ENCODE peak calls at places on chromosomes 7 and 10, in five cellular contexts. G is Daoy, U is HCEC 1CT, W is WERI-Rb-1, P is GOT3. Q is an unnamed sample.

GRCh38 chr10:86073199-86073977 is 293.2 kb downstream of the GRID1 start:
- DNase-seq in W (no peak), G (no peak), P (no peak), U (no peak), Q (no peak)

GRCh38 chr7:36127075-36127740 is 25.8 kb upstream of the EEPD1 start:
- DNase-seq in U (peak), G (no peak), P (no peak), W (no peak), Q (peak)

GRCh38 chr7:2710901-2711551 is 23.0 kb downstream of the AMZ1 start:
- DNase-seq in G (no peak), W (no peak), U (no peak), P (no peak), Q (peak)

GRCh38 chr10:80541144-80541750 is 3.5 kb downstream of the SH2D4B start:
- DNase-seq in W (no peak), G (no peak), P (no peak), U (no peak), Q (no peak)

GRCh38 chr10:86706401-86706841 is 38.1 kb downstream of the LDB3 start:
- DNase-seq in P (no peak), W (no peak), U (no peak), G (no peak), Q (no peak)

GRCh38 chr10:90274721-90275468 is 573.5 kb downstream of the KIF20B start:
- DNase-seq in P (no peak), W (no peak), G (no peak), U (peak), Q (peak)

GRCh38 chr7:158585721-158586498 is 1.7 kb downstream of the PTPRN2 start:
- DNase-seq in W (no peak), P (no peak), G (no peak), U (no peak), Q (no peak)

GRCh38 chr7:91212592-91212991 is 51.6 kb upstream of the FZD1 start:
- DNase-seq in G (no peak), W (peak), P (no peak), U (no peak), Q (peak)

GRCh38 chr10:12348870-12349627 is at the start of gene CAMK1D:
- DNase-seq in W (peak), P (peak), U (peak), G (peak), Q (peak)

GRCh38 chr10:126135939-126136595 is 239.7 kb downstream of the FANK1 start:
- DNase-seq in W (no peak), P (no peak), U (no peak), G (no peak), Q (no peak)

GRCh38 chr7:101546308-101546936 is 82.7 kb downstream of the MYL10 start:
- DNase-seq in W (peak), P (no peak), G (no peak), U (no peak), Q (no peak)

GRCh38 chr10:22607261-22607660 is 107.1 kb downstream of the PIP4K2A start:
- DNase-seq in P (no peak), W (no peak), G (no peak), U (no peak), Q (no peak)

GRCh38 chr7:74449809-74450397 is 3.8 kb upstream of the GTF2IRD1 start:
- DNase-seq in G (peak), W (peak), U (peak), P (no peak), Q (peak)

GRCh38 chr7:17941171-17941490 is 837 bp upstream of the SNX13 start:
- DNase-seq in U (no peak), P (no peak), W (no peak), G (no peak), Q (peak)

GRCh38 chr10:21363087-21363752 is 162.3 kb downstream of the SKIDA1 start:
- DNase-seq in W (no peak), U (no peak), P (no peak), G (no peak), Q (no peak)

GRCh38 chr10:123398180-123398591 is 244.0 kb downstream of the BUB3 start:
- DNase-seq in G (no peak), W (no peak), P (no peak), U (no peak), Q (no peak)

GRCh38 chr10:11424456-11425287 is 186.8 kb downstream of the USP6NL start:
- DNase-seq in W (peak), P (no peak), G (peak), U (peak), Q (peak)

GRCh38 chr7:64888901-64889685 is 14.0 kb upstream of the ZNF273 start:
- DNase-seq in G (peak), P (no peak), U (no peak), W (no peak), Q (peak)

GRCh38 chr7:20932785-20933184 is 146.1 kb upstream of the SP8 start:
- DNase-seq in G (no peak), P (no peak), U (no peak), W (no peak), Q (no peak)

GRCh38 chr7:133297093-133297492 is 44.2 kb downstream of the EXOC4 start:
- DNase-seq in P (no peak), G (no peak), W (no peak), U (no peak), Q (no peak)